ENCODE peak calls at places on chromosomes 13 and 19, in seven cellular contexts. H, Q, B, A, D, C and I are unnamed samples.
A peak's percentile ranks its signal among the peaks of the same experiment; 100 is the strongest.

GRCh38 chr19:38554676-38555141 is 63.0 kb downstream of the MAP4K1 start:
- DNase-seq in C (no peak), Q (no peak), B (no peak), H (no peak), A (no peak), D (no peak), I (no peak)

GRCh38 chr13:37914781-37915391 is 45.3 kb upstream of the TRPC4 start:
- DNase-seq in D (peak; percentile 26), A (peak; percentile 61), Q (no peak), H (peak; percentile 53), B (peak; percentile 84), C (peak; percentile 11), I (peak; percentile 53)

GRCh38 chr13:106418556-106418955 is 116.9 kb downstream of the EFNB2 start:
- DNase-seq in H (no peak), Q (no peak), C (peak; percentile 69), D (peak; percentile 74), B (peak; percentile 16), A (no peak), I (peak; percentile 93)

GRCh38 chr19:14091086-14091884 is 734 bp upstream of the SAMD1 start:
- DNase-seq in B (peak; percentile 48), C (peak; percentile 55), A (no peak), Q (peak; percentile 78), D (peak; percentile 67), H (peak; percentile 76), I (peak; percentile 74)

GRCh38 chr19:53467503-53468262 is at the start of gene ZNF813:
- DNase-seq in H (peak; percentile 98), D (peak; percentile 76), B (peak; percentile 71), Q (peak; percentile 94), A (peak; percentile 97), C (peak; percentile 60), I (peak; percentile 94)

GRCh38 chr19:46393456-46394397 is 19.6 kb downstream of the CCDC8 start:
- DNase-seq in H (no peak), A (no peak), B (no peak), C (no peak), Q (no peak), D (no peak), I (no peak)

GRCh38 chr13:74280093-74280794 is 146.0 kb upstream of the KLF12 start:
- DNase-seq in C (no peak), Q (no peak), H (no peak), A (no peak), B (no peak), D (no peak), I (no peak)

GRCh38 chr13:23845309-23845708 is 43.9 kb downstream of the MIPEP start:
- DNase-seq in C (no peak), H (no peak), D (no peak), B (no peak), A (no peak), Q (no peak), I (no peak)

GRCh38 chr19:45311640-45312039 is 11.0 kb downstream of the CKM start:
- DNase-seq in H (no peak), Q (no peak), D (no peak), B (no peak), C (no peak), A (no peak), I (no peak)

GRCh38 chr13:70080030-70080429 is 27.6 kb upstream of the ATXN8OS start:
- DNase-seq in H (no peak), D (peak; percentile 0), C (no peak), A (no peak), B (no peak), Q (no peak), I (no peak)

GRCh38 chr13:25806304-25806974 is 245.4 kb downstream of the SHISA2 start:
- DNase-seq in C (peak; percentile 67), D (peak; percentile 73), H (no peak), Q (no peak), B (peak; percentile 63), A (no peak), I (no peak)

GRCh38 chr13:78608254-78608704 is 4.9 kb upstream of the POU4F1 start:
- DNase-seq in B (no peak), H (no peak), A (peak; percentile 29), C (no peak), Q (peak; percentile 12), D (no peak), I (no peak)
- H3K4me3 ChIP-seq in B (peak overlapping the region; percentile 44), H (peak overlapping the region; percentile 40), A (peak overlapping the region; percentile 48), C (peak overlapping the region; percentile 57), Q (no peak overlapping the region), D (peak overlapping the region; percentile 62), I (no peak overlapping the region)

DNA sequence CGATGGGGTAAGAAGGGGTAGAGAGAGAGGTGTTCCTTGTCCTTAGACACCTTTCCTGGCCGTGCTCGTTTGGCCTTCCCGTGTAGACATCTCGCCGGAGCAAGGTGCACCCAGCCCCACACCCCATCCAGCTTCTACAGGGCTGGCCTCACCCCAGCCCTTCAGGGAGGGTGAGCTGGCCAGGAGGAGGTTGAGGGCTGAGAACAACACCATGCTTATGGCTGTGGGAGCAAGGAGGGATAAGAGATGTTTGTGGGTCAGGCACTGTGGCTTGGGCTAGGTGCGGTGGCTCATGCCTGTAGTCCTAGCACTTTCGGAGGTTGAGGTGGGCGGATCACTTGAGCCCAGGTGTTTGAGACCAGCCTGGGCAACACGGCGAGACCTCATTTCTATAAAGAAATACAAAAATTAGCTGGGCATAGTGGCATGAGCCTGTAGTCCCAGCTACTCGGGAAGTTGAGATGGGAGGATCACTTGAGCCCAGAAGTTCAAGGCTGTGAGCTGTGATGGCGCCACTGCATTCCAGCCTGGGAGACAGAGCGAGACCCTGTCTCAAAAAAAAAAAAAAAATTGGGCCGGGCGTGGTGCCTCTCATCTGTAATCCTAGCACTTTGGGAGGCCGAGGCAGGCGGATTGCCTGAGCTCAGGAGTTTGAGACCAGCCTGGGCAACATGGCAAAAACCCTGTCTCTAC is 15.5 kb downstream of the SMARCA4 start:
- DNase-seq in D (no peak), C (no peak), H (no peak), Q (no peak), A (no peak), B (no peak), I (no peak)
- H2AFZ ChIP-seq in D (no peak overlapping the region), C (no peak overlapping the region), H (no peak overlapping the region), Q (no peak overlapping the region), A (no peak overlapping the region), B (no peak overlapping the region), I (no peak overlapping the region)

GRCh38 chr19:18508585-18508984 is 13.3 kb downstream of the ELL start:
- DNase-seq in A (no peak), D (no peak), Q (no peak), B (no peak), H (no peak), C (no peak), I (no peak)

GRCh38 chr19:18507727-18508440 is 14.0 kb downstream of the ELL start:
- DNase-seq in B (no peak), Q (no peak), D (no peak), H (no peak), A (no peak), C (no peak), I (no peak)

GRCh38 chr19:18506545-18506944 is 15.3 kb downstream of the ELL start:
- DNase-seq in C (no peak), H (no peak), B (no peak), Q (no peak), A (no peak), D (no peak), I (no peak)

GRCh38 chr19:18506101-18506534 is 15.8 kb downstream of the ELL start:
- DNase-seq in D (no peak), C (no peak), A (no peak), B (no peak), Q (no peak), H (no peak), I (no peak)

DNA sequence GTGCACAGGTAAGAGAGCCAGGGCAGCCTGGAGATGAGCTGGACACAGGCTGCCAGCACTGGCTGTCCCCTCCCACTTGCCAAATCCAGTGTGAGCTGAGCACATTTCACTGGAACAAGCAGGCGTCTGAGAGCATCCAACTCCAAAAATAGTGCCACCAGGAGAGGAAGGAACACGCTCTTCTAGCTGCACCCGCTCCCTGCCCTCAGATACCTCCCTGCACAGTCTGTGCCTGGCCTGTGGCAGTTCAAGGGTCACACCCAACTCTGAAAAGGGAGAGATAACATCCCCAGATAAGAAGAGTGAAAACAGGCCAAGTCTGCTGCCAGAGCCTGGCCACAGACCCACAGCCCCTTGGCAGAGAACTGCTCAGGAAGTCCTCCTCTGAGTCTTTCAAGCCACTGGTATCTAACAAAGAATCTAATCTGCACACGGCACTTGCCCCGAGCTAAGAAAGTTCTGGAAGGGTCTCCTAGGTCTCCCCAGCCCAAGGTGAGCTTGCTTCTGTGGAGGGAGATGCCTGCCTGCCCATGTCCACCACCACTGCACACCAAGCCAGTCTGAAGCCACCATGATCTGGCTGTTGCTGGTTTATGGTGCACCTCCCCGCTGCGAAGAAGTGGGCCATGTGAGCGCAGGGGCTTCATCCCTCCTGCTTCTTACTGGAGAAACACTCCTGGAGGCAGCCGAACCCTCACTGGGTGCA is 14.7 kb downstream of the ELL start:
- DNase-seq in Q (no peak), H (no peak), C (no peak), A (no peak), B (no peak), D (peak; percentile 42), I (no peak)
- H3K4me3 ChIP-seq in Q (no peak overlapping the region), H (no peak overlapping the region), C (no peak overlapping the region), A (no peak overlapping the region), B (no peak overlapping the region), D (no peak overlapping the region), I (no peak overlapping the region)

DNA sequence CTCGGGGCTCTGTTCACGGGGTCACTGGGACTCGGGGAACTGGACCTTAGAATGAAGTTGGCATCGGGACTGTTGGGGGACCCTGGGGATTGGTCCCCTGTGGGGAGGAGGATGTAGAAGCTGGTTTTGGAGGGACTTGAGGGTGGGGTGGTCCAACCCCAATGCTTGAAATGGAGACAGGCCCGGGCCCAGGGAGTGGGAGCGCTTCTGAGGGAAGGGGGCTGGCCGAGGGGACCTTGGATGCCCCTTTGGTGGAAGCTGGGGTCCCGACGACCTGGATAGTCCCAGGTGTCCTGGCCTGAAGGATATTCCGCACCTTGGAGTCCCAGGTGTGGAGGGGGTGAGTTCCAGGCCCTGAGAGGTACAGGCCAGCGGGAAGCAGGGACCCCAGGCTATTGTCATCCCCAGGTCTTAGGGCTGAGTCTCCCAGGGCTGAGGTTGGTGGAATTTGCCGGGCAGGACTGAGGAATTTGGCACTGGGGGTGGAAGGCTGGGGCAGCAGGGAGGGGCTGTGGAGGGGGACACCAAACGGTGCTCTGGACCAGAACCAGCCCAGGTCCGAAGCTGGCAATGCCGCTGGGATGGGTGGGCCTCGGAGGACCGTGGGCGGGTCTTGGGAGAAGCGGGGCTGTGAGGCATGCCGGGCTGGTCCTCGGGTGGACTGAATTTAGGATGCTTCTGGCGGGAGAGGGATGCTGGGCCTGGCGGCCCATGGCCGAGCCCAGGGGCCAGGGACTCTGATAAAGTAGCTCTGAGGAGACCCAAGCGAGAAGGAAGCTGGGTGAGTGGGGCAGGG is 1.8 kb downstream of the HDGFL2 start:
- DNase-seq in B (no peak), D (peak; percentile 10), A (peak; percentile 65), Q (no peak), C (no peak), H (peak; percentile 52), I (peak; percentile 59)
- H2AFZ ChIP-seq in B (peak overlapping the region; percentile 73), D (peak overlapping the region; percentile 20), A (no peak overlapping the region), Q (peak overlapping the region; percentile 66), C (peak overlapping the region; percentile 72), H (peak overlapping the region; percentile 76), I (peak overlapping the region; percentile 35)